ENCODE peak calls at places on chromosome 1, in five cellular contexts. One of them, this sample, is unnamed.

GRCh38 chr1:6953874-6954502 is 168.7 kb downstream of the CAMTA1 start:
- DNase-seq in PC-3: no peak
- DNase-seq in NCI-H345: no peak
- DNase-seq in AG10803: no peak
- DNase-seq in mammary epithelial cell: no peak
- DNase-seq in this sample: peak

GRCh38 chr1:58211857-58212256 is 334.7 kb downstream of the OMA1 start:
- DNase-seq in PC-3: no peak
- DNase-seq in NCI-H345: no peak
- DNase-seq in AG10803: no peak
- DNase-seq in mammary epithelial cell: no peak
- DNase-seq in this sample: no peak

GRCh38 chr1:37389327-37389726 is 85.1 kb upstream of the ZC3H12A start:
- DNase-seq in PC-3: no peak
- DNase-seq in NCI-H345: no peak
- DNase-seq in AG10803: no peak
- DNase-seq in mammary epithelial cell: no peak
- DNase-seq in this sample: no peak

GRCh38 chr1:35507947-35508346 is 49.3 kb downstream of the KIAA0319L start:
- DNase-seq in PC-3: no peak
- DNase-seq in NCI-H345: no peak
- DNase-seq in AG10803: no peak
- DNase-seq in mammary epithelial cell: no peak
- DNase-seq in this sample: no peak

GRCh38 chr1:94650301-94650700 is 108.7 kb upstream of the F3 start:
- DNase-seq in PC-3: no peak
- DNase-seq in NCI-H345: no peak
- DNase-seq in AG10803: no peak
- DNase-seq in mammary epithelial cell: no peak
- DNase-seq in this sample: no peak

GRCh38 chr1:53551428-53551995 is 92.3 kb downstream of the DMRTB1 start:
- DNase-seq in PC-3: no peak
- DNase-seq in NCI-H345: no peak
- DNase-seq in AG10803: no peak
- DNase-seq in mammary epithelial cell: no peak
- DNase-seq in this sample: no peak

GRCh38 chr1:71033136-71033535 is 14.5 kb downstream of the PTGER3 start:
- DNase-seq in PC-3: no peak
- DNase-seq in NCI-H345: no peak
- DNase-seq in AG10803: no peak
- DNase-seq in mammary epithelial cell: no peak
- DNase-seq in this sample: no peak

GRCh38 chr1:201686709-201687455 is 142.1 kb upstream of the IPO9 start:
- DNase-seq in PC-3: no peak
- DNase-seq in NCI-H345: peak
- DNase-seq in AG10803: no peak
- DNase-seq in mammary epithelial cell: no peak
- DNase-seq in this sample: peak

This sample was measured in SJCRH30.